ENCODE peak calls at places on chromosome 1, in six cellular contexts. K is GM13976; Q is activated CD8-positive, alpha-beta memory T cell treated with anti-CD3 and anti-CD28 coated beads, Interleukin-2, amount 50 U/mL, for 48 hours; M is prostate gland; H is Peyer's patch; S is mesothelial cell of epicardium. P is an unnamed sample.

GRCh38 chr1:87888456-87888855 is 559.8 kb downstream of the LMO4 start:
- DNase-seq in K (no peak), Q (no peak), M (peak), H (no peak), S (no peak), P (no peak)

GRCh38 chr1:6488602-6489382 is 2.7 kb downstream of the PLEKHG5 start:
- DNase-seq in K (no peak), Q (no peak), M (peak), H (no peak), S (no peak), P (no peak)

GRCh38 chr1:5286244-5286643 is 631.8 kb downstream of the AJAP1 start:
- DNase-seq in K (no peak), Q (peak), M (no peak), H (no peak), S (no peak), P (no peak)

GRCh38 chr1:89822109-89822962 is 1.5 kb downstream of the LRRC8D start:
- DNase-seq in K (no peak), Q (no peak), M (no peak), H (no peak), S (no peak), P (no peak)

GRCh38 chr1:245096330-245097066 is 58.3 kb upstream of the KIF26B start:
- DNase-seq in K (no peak), Q (no peak), M (no peak), H (no peak), S (no peak), P (no peak)

GRCh38 chr1:244220410-244220809 is 169.3 kb downstream of the ZBTB18 start:
- DNase-seq in K (no peak), Q (no peak), M (no peak), H (no peak), S (no peak), P (no peak)

GRCh38 chr1:175338447-175339135 is 146.0 kb upstream of the KIAA0040 start:
- DNase-seq in K (peak), Q (peak), M (no peak), H (peak), S (no peak), P (peak)

GRCh38 chr1:117826551-117827078 is 102.8 kb downstream of the GDAP2 start:
- DNase-seq in K (no peak), Q (no peak), M (no peak), H (no peak), S (no peak), P (no peak)